ENCODE peak calls at places on chromosome 10, in seven cellular contexts. F, P, E, X, A, N and U are unnamed samples.

GRCh38 chr10:50469778-50470193 is 154.0 kb downstream of the SGMS1 start:
- DNase-seq in E (no peak), A (peak), N (no peak), P (no peak), F (no peak), X (no peak), U (no peak)

GRCh38 chr10:103273026-103273425 is 3.9 kb upstream of the INA start:
- DNase-seq in A (peak), X (peak), P (no peak), E (no peak), N (no peak), F (no peak), U (no peak)

GRCh38 chr10:101778151-101778780 is 2.4 kb upstream of the FGF8 start:
- DNase-seq in A (no peak), F (no peak), P (no peak), E (peak), N (no peak), X (no peak), U (no peak)

GRCh38 chr10:65496541-65496940 is 1429.3 kb upstream of the LRRTM3 start:
- DNase-seq in P (no peak), E (no peak), N (no peak), A (peak), X (no peak), F (no peak), U (no peak)

GRCh38 chr10:81570878-81571794 is 303.9 kb upstream of the NRG3 start:
- DNase-seq in N (no peak), F (no peak), P (no peak), X (peak), A (no peak), E (no peak), U (no peak)

GRCh38 chr10:90352288-90352687 is 505.6 kb downstream of the HTR7 start:
- DNase-seq in P (no peak), E (no peak), N (peak), F (no peak), X (peak), A (no peak), U (peak)

GRCh38 chr10:22580711-22581110 is 133.7 kb downstream of the PIP4K2A start:
- DNase-seq in X (no peak), F (peak), P (no peak), A (no peak), E (no peak), N (no peak), U (no peak)

GRCh38 chr10:3068968-3069737 is 1.8 kb downstream of the PFKP start:
- DNase-seq in F (no peak), X (peak), A (no peak), N (peak), E (peak), P (peak), U (peak)

GRCh38 chr10:37434091-37434490 is 308.7 kb downstream of the ANKRD30A start:
- DNase-seq in E (no peak), A (peak), F (no peak), X (no peak), P (no peak), N (no peak), U (no peak)

GRCh38 chr10:123565691-123566660 is 100.2 kb upstream of the GPR26 start:
- DNase-seq in E (no peak), X (no peak), N (no peak), A (no peak), P (no peak), F (no peak), U (no peak)

GRCh38 chr10:107806006-107806405 is 641.5 kb upstream of the SORCS1 start:
- DNase-seq in A (no peak), F (no peak), N (peak), X (no peak), E (no peak), P (no peak), U (peak)

GRCh38 chr10:47247190-47248059 is 52.6 kb upstream of the GDF10 start:
- DNase-seq in P (no peak), A (no peak), F (no peak), X (no peak), E (no peak), N (no peak), U (no peak)

GRCh38 chr10:12530017-12530416 is 180.7 kb downstream of the CAMK1D start:
- DNase-seq in A (no peak), N (no peak), F (no peak), P (no peak), X (no peak), E (no peak), U (no peak)

GRCh38 chr10:12501324-12501723 is 152.0 kb downstream of the CAMK1D start:
- DNase-seq in P (no peak), F (no peak), A (no peak), E (no peak), X (peak), N (no peak), U (no peak)

GRCh38 chr10:74194545-74194944 is 43.5 kb downstream of the ADK start:
- DNase-seq in N (no peak), E (no peak), X (no peak), P (no peak), F (no peak), A (peak), U (no peak)

GRCh38 chr10:74202356-74202755 is 51.3 kb downstream of the ADK start:
- DNase-seq in N (no peak), P (no peak), X (no peak), F (no peak), E (no peak), A (no peak), U (no peak)

GRCh38 chr10:74194999-74195398 is 44.0 kb downstream of the ADK start:
- DNase-seq in E (no peak), F (no peak), X (no peak), N (no peak), A (peak), P (no peak), U (no peak)

GRCh38 chr10:74199315-74199714 is 48.3 kb downstream of the ADK start:
- DNase-seq in X (no peak), P (no peak), A (no peak), F (no peak), N (no peak), E (no peak), U (no peak)
- TF ChIP-seq EZH2phosphoT487 in X (no peak), P (no peak), A (no peak), F (no peak), N (no peak), E (no peak), U (no peak)

GRCh38 chr10:85786401-85786899 is 580.1 kb downstream of the GRID1 start:
- DNase-seq in N (peak), P (peak), F (no peak), E (peak), X (peak), A (no peak), U (peak)
- TF ChIP-seq CTCF in N (peak), P (peak), F (peak), E (no peak), X (peak), A (no peak), U (peak)

DNA sequence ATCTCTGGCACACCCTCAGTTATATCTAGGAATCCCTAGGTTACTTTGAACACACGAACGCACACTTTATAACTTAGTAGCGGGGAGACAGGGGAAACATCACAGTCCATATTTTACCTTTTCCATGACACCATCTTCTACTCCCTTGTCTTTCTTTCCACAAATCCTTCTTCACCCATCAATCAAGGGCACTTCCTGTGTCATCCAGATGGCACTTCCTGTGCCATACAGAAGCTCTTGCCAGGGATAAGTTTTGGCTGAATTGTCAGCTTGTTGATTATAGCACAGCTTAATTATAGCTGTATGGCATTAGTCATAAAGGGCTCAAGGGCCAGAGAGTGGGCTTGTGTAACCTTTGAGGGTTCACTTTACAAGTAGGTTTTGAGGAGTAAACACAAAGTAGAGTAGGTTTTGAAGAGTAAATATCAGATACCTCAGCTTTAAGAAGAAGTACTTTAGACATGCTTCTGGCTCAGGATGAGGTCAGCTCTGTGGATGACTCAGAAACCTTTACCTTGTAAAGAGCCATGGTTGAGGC is 105.2 kb downstream of the GATA3 start:
- DNase-seq in X (no peak), F (no peak), N (no peak), E (no peak), P (no peak), A (peak), U (no peak)
- TF ChIP-seq EZH2phosphoT487 in X (no peak), F (no peak), N (no peak), E (no peak), P (no peak), A (no peak), U (no peak)

GRCh38 chr10:34427911-34428216 is 387.2 kb downstream of the PARD3 start:
- DNase-seq in N (peak), X (no peak), P (no peak), A (no peak), E (no peak), F (no peak), U (no peak)
- TF ChIP-seq CTCF in N (no peak), X (no peak), P (no peak), A (no peak), E (no peak), F (no peak), U (no peak)

DNA sequence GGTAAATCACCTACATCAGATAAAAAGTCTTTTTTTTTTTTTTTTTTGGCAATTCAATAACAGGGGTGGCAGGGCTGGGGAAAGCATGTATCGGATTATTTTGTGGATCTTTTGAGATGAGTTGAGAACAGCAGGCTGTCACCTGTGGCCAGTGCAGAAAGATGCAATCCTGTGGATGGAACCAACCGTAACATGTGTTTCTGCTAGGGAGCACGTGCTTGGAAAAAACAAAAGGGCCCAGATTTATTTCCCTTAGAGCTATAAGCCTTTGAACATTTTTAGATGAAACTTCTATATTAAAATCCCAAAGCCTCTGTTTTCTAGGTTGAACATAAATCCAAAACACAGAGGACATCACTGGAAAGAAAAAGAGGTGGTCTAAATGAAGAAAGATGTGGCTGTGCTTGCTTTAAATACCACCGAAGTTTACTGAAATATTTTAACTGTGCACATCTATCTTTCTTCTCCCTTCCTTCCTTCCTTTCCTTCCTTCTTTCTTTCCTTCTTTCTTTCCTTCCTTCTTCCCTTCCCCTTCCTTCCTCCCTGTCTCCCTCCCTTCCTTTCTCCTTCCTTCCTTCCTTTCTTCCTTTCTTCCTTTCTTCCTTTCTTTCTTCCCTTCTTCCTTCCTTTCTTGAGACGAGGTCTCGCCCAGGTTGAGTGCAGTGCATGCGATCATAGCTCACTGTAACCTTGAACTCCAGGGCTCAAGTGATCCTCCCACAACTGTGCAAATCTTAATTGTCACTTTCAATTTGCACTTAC is 157.6 kb upstream of the FAM171A1 start:
- DNase-seq in F (no peak), N (no peak), P (no peak), X (no peak), A (no peak), E (no peak), U (no peak)
- TF ChIP-seq EZH2phosphoT487 in F (no peak), N (no peak), P (no peak), X (no peak), A (no peak), E (no peak), U (no peak)

DNA sequence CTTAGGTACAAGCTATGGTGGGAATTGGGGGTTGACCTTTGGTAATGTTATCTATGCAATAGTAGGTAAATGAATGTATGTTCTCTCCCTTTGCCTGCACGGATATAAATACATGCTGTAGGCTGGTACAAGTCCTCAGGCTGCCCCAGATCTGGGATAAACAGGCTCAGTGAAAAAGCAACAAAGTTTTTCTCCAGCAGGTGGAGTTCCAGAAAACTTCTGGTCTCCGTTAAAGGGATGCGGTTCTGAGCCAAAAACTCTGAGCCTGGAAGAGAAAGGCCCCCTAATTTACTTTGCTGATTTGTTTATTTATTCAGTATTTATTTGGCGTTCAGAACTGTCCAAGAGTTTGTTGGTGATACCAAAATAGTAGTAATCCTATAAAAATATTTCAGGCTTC is 204.7 kb downstream of the ADRA2A start:
- DNase-seq in X (peak), N (peak), F (no peak), P (no peak), A (peak), E (peak), U (peak)
- TF ChIP-seq CTCF in X (peak), N (peak), F (no peak), P (peak), A (peak), E (no peak), U (peak)

DNA sequence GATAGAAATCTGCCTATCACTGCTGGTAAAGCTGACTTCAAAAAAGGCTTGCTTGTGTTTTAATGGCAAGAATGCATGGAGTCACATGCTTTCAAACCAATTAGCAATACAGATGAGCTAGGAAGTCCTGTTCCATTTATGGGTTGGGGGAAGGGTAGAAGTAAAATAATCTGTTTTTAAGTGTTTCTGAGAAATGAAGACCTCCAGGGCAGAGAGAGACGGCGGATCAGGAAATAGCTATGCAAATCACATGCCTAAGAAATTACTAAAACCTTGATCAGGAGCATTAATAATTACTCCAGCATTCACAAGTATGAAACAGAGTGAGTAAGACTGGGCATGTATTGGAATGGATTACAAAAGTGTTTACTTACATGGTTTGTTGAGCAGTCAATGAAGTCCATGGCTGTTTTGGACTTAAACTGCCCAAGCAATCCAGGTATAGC is 142.0 kb downstream of the ARID5B start:
- DNase-seq in A (peak), E (no peak), F (no peak), P (peak), X (no peak), N (no peak), U (no peak)
- TF ChIP-seq EZH2phosphoT487 in A (no peak), E (no peak), F (no peak), P (no peak), X (no peak), N (no peak), U (no peak)

GRCh38 chr10:98676895-98677294 is 230.2 kb upstream of the HPS1 start:
- DNase-seq in N (peak), P (no peak), F (no peak), A (no peak), E (no peak), X (no peak), U (no peak)

GRCh38 chr10:98675902-98676301 is 229.2 kb upstream of the HPS1 start:
- DNase-seq in A (no peak), P (no peak), E (no peak), X (no peak), N (no peak), F (no peak), U (peak)

GRCh38 chr10:98673156-98673765 is 226.5 kb upstream of the HPS1 start:
- DNase-seq in N (no peak), F (no peak), A (no peak), P (no peak), X (no peak), E (no peak), U (no peak)
- TF ChIP-seq CTCF in N (no peak), F (no peak), A (no peak), P (no peak), X (no peak), E (no peak), U (no peak)

DNA sequence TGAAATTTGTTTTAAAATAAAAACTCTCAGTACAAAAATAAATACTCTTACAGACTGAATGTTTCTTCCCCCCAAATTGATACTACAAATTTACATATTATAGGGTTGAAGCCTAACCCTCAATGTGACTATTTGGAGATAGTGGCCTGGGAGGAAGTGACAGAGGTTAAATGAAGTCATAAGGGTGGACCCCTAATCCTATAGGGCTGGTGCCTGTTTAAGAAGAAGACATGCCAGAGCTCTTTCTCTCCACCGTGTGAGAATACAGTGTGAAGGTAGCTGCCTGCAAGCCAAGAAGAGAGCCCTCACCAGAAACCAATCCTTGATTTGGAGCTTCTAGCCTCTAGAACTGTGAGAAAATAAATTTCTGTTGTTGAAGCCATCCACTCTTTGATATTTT is 67.6 kb downstream of the MCU start:
- DNase-seq in N (no peak), A (no peak), F (no peak), E (no peak), X (no peak), P (no peak), U (no peak)
- TF ChIP-seq EZH2phosphoT487 in N (no peak), A (no peak), F (no peak), E (no peak), X (no peak), P (no peak), U (no peak)